ENCODE peak calls at places on chromosomes 6 and 20, in six cellular contexts. T is caudate nucleus, Y is NCI-H1092 treated with DMSO at 0.1 percent for 48 hours, E is posterior cingulate gyrus, D is thoracic aorta, M is NCI-H748 treated with DMSO at 0.1 percent for 48 hours. N is an unnamed sample.

GRCh38 chr6:14676084-14676483 is 558.5 kb downstream of the CD83 start:
- DNase-seq in T (no peak), Y (no peak), E (no peak), D (no peak), M (no peak), N (no peak)

GRCh38 chr6:146850238-146850896 is 251.6 kb downstream of the ADGB start:
- DNase-seq in T (peak), Y (no peak), E (peak), D (no peak), M (no peak), N (no peak)

GRCh38 chr6:15922510-15923307 is 206.2 kb upstream of the MYLIP start:
- DNase-seq in T (no peak), Y (no peak), E (no peak), D (no peak), M (no peak), N (no peak)

GRCh38 chr6:141183368-141183767 is 949.4 kb upstream of the GJE1 start:
- DNase-seq in T (no peak), Y (no peak), E (no peak), D (no peak), M (no peak), N (no peak)

GRCh38 chr6:166308769-166309589 is 787 bp upstream of the PRR18 start:
- DNase-seq in T (peak), Y (peak), E (peak), D (no peak), M (peak), N (no peak)

GRCh38 chr20:31767805-31768204 is 28.7 kb downstream of the TPX2 start:
- DNase-seq in T (no peak), Y (no peak), E (no peak), D (no peak), M (no peak), N (no peak)

GRCh38 chr20:13396826-13397225 is 175.8 kb downstream of the ISM1 start:
- DNase-seq in T (no peak), Y (no peak), E (no peak), D (no peak), M (no peak), N (no peak)

GRCh38 chr6:24720131-24720603 is 1.2 kb upstream of the C6orf62 start:
- DNase-seq in T (peak), Y (peak), E (peak), D (no peak), M (no peak), N (no peak)

GRCh38 chr6:34132486-34133185 is 13.3 kb downstream of the GRM4 start:
- DNase-seq in T (no peak), Y (no peak), E (no peak), D (no peak), M (no peak), N (no peak)

GRCh38 chr6:167351656-167352354 is 26.9 kb downstream of the TTLL2 start:
- DNase-seq in T (no peak), Y (no peak), E (no peak), D (no peak), M (no peak), N (no peak)

GRCh38 chr20:19301843-19302242 is 89.4 kb downstream of the SLC24A3 start:
- DNase-seq in T (no peak), Y (no peak), E (no peak), D (no peak), M (no peak), N (no peak)

GRCh38 chr6:158642097-158642601 is 2.4 kb downstream of the DYNLT1 start:
- DNase-seq in T (no peak), Y (no peak), E (no peak), D (no peak), M (no peak), N (no peak)

GRCh38 chr6:42915737-42916136 is at the start of gene PTCRA:
- DNase-seq in T (no peak), Y (no peak), E (no peak), D (no peak), M (no peak), N (no peak)

GRCh38 chr6:133396630-133397335 is 155.6 kb downstream of the EYA4 start:
- DNase-seq in T (no peak), Y (no peak), E (no peak), D (no peak), M (no peak), N (no peak)

GRCh38 chr6:2857580-2858337 is 16.1 kb upstream of the SERPINB1 start:
- DNase-seq in T (no peak), Y (no peak), E (no peak), D (no peak), M (no peak), N (no peak)

GRCh38 chr6:129110687-129111343 is 227.9 kb downstream of the LAMA2 start:
- DNase-seq in T (no peak), Y (no peak), E (no peak), D (no peak), M (no peak), N (no peak)

GRCh38 chr20:50358959-50359358 is 151.2 kb upstream of the PTPN1 start:
- DNase-seq in T (no peak), Y (no peak), E (no peak), D (no peak), M (no peak), N (no peak)

GRCh38 chr20:20530428-20531151 is 162.7 kb downstream of the INSM1 start:
- DNase-seq in T (no peak), Y (no peak), E (peak), D (no peak), M (no peak), N (peak)

GRCh38 chr20:34581341-34582189 is 23.0 kb downstream of the MAP1LC3A start:
- DNase-seq in T (peak), Y (no peak), E (no peak), D (no peak), M (no peak), N (peak)

GRCh38 chr20:57159193-57159851 is 107.1 kb downstream of the BMP7 start:
- DNase-seq in T (no peak), Y (no peak), E (no peak), D (no peak), M (no peak), N (no peak)

N was measured in anterior cingulate cortex.